ENCODE peak calls at places on chromosome 1, in six cellular contexts. M is AG09309, K is AG04450, T is AG04449, X is epithelial cell of esophagus, I is neural progenitor cell. V is an unnamed sample.

GRCh38 chr1:204410764-204411450 is 710 bp downstream of the PPP1R15B start:
- DNase-seq in M (no peak), K (no peak), T (no peak), X (peak; percentile 53), I (peak; percentile 40), V (no peak)

GRCh38 chr1:208100906-208101305 is 143.3 kb downstream of the PLXNA2 start:
- DNase-seq in M (no peak), K (no peak), T (no peak), X (no peak), I (no peak), V (no peak)

GRCh38 chr1:243710467-243710866 is 139.6 kb downstream of the AKT3 start:
- DNase-seq in M (no peak), K (no peak), T (no peak), X (no peak), I (no peak), V (no peak)

GRCh38 chr1:85321237-85321964 is 45.0 kb upstream of the BCL10 start:
- DNase-seq in M (no peak), K (no peak), T (no peak), X (peak; percentile 56), I (no peak), V (no peak)

GRCh38 chr1:224432141-224432540 is 2.5 kb downstream of the WDR26 start:
- DNase-seq in M (no peak), K (no peak), T (no peak), X (no peak), I (no peak), V (no peak)

GRCh38 chr1:79082233-79082632 is 75.7 kb upstream of the ADGRL4 start:
- DNase-seq in M (no peak), K (no peak), T (no peak), X (no peak), I (no peak), V (no peak)

GRCh38 chr1:100543640-100544039 is 5.7 kb downstream of the GPR88 start:
- DNase-seq in M (no peak), K (no peak), T (no peak), X (peak; percentile 41), I (peak; percentile 31), V (no peak)

GRCh38 chr1:36515315-36516138 is 32.8 kb upstream of the CSF3R start:
- DNase-seq in M (no peak), K (no peak), T (no peak), X (no peak), I (no peak), V (no peak)

GRCh38 chr1:160330119-160330518 is 12.9 kb downstream of the COPA start:
- DNase-seq in M (no peak), K (no peak), T (no peak), X (no peak), I (no peak), V (no peak)

GRCh38 chr1:30043256-30043655 is 680.1 kb downstream of the MATN1 start:
- DNase-seq in M (no peak), K (no peak), T (no peak), X (no peak), I (no peak), V (no peak)

GRCh38 chr1:16326833-16327404 is 25.4 kb downstream of the FBXO42 start:
- DNase-seq in M (no peak), K (no peak), T (no peak), X (peak; percentile 35), I (no peak), V (no peak)

GRCh38 chr1:19484338-19484792 is 974 bp downstream of the CAPZB start:
- DNase-seq in M (no peak), K (no peak), T (no peak), X (no peak), I (peak; percentile 49), V (no peak)

GRCh38 chr1:116008651-116009380 is 32.5 kb downstream of the SLC22A15 start:
- DNase-seq in M (no peak), K (no peak), T (no peak), X (no peak), I (no peak), V (no peak)

GRCh38 chr1:116001739-116002487 is 25.6 kb downstream of the SLC22A15 start:
- DNase-seq in M (no peak), K (no peak), T (no peak), X (peak; percentile 86), I (no peak), V (no peak)

GRCh38 chr1:116002781-116003455 is 26.6 kb downstream of the SLC22A15 start:
- DNase-seq in M (no peak), K (no peak), T (no peak), X (no peak), I (no peak), V (no peak)

GRCh38 chr1:116006486-116006964 is 30.2 kb downstream of the SLC22A15 start:
- DNase-seq in M (no peak), K (no peak), T (no peak), X (no peak), I (no peak), V (no peak)
- H3K4me3 ChIP-seq in M (no peak overlapping the region), K (no peak overlapping the region), T (no peak overlapping the region), X (no peak overlapping the region), I (no peak overlapping the region), V (no peak overlapping the region)

DNA sequence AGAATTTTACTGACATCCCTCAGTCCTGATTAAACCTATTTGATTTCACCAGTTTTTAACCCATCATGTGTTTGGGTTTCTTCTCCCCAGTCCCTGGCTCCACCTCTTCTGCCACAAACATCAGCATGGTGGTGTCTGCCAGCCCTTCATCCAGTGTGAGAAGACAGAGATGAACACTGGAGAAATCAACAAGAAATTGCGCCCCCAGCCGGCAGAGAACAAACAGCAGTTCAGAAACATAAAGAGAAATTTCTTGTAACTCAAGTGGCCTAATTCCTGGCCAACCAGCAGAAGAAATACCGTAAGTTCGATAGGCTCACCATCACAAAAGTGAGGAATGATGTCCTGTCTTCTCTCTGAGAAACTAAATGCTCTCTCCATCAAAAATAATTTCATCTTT is 18.3 kb downstream of the S100A11 start:
- DNase-seq in M (no peak), K (no peak), T (no peak), X (peak; percentile 43), I (peak; percentile 66), V (no peak)
- TF ChIP-seq CTCF in M (peak; percentile 36), K (peak; percentile 38), T (peak; percentile 22), X (peak; percentile 40), I (peak; percentile 72), V (peak; percentile 60)

DNA sequence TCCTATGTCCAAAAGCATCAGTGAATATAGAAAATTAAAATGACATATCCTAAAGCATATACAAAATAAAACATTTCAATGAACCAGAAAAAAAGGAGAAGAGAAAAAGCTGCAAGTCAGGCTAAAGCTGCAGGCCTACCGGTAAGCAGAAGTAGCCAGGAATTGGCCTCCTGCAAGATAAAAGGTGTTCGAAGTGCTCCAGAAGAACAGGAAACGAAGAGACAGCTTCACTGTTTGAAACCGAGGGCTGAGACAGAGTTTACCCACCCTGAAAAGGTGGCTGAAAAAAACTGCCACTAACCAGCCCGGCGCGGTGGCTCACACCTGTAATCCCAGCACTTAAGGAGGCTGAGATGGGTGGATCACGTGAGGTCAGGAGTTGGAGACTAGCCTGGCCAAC is 37.4 kb downstream of the NSL1 start:
- DNase-seq in M (no peak), K (no peak), T (no peak), X (no peak), I (no peak), V (no peak)
- H3K4me3 ChIP-seq in M (no peak overlapping the region), K (no peak overlapping the region), T (no peak overlapping the region), X (no peak overlapping the region), I (no peak overlapping the region), V (no peak overlapping the region)

GRCh38 chr1:8831329-8831728 is 13.9 kb upstream of the RERE start:
- DNase-seq in M (no peak), K (no peak), T (no peak), X (no peak), I (no peak), V (no peak)
- TF ChIP-seq CTCF in M (peak; percentile 42), K (peak; percentile 64), T (peak; percentile 22), X (peak; percentile 31), I (peak; percentile 47), V (peak; percentile 48)

GRCh38 chr1:45490623-45491463 is at the start of gene TESK2:
- DNase-seq in M (peak; percentile 97), K (peak; percentile 98), T (peak; percentile 94), X (peak; percentile 100), I (peak; percentile 98), V (peak; percentile 100)

GRCh38 chr1:45490121-45490622 is 791 bp downstream of the TESK2 start:
- DNase-seq in M (no peak), K (no peak), T (no peak), X (no peak), I (no peak), V (no peak)

GRCh38 chr1:45492691-45493090 is 1.7 kb upstream of the TESK2 start:
- DNase-seq in M (no peak), K (no peak), T (no peak), X (no peak), I (no peak), V (no peak)

GRCh38 chr1:45493116-45493697 is 2.2 kb upstream of the TESK2 start:
- DNase-seq in M (no peak), K (no peak), T (no peak), X (peak; percentile 70), I (peak; percentile 66), V (no peak)

GRCh38 chr1:45491464-45492260 is 699 bp upstream of the TESK2 start:
- DNase-seq in M (no peak), K (no peak), T (no peak), X (no peak), I (no peak), V (no peak)
- H3K4me3 ChIP-seq in M (peak overlapping the region; percentile 73), K (peak overlapping the region; percentile 85), T (peak overlapping the region; percentile 91), X (peak overlapping the region; percentile 17), I (peak overlapping the region; percentile 36), V (peak overlapping the region; percentile 26)